ENCODE peak calls at places on chromosomes 13 and 19, in nine cellular contexts. P is fibroblast of lung; H is brain microvascular endothelial cell; F is naive thymus-derived CD4-positive, alpha-beta T cell; A is AG04450; D is transverse colon; E is CD8-positive, alpha-beta T cell; Z is H9; V is ovary. I is an unnamed sample.

GRCh38 chr13:30256713-30257432 is 50.5 kb downstream of the KATNAL1 start:
- DNase-seq in P (no peak), H (no peak), F (no peak), A (no peak), D (no peak), E (no peak), Z (no peak), V (no peak), I (no peak)

GRCh38 chr13:25478186-25478585 is 106.4 kb downstream of the ATP8A2 start:
- DNase-seq in P (peak), H (no peak), F (no peak), A (no peak), D (no peak), E (no peak), Z (no peak), V (no peak), I (no peak)

GRCh38 chr13:35672611-35673010 is 196.1 kb upstream of the MAB21L1 start:
- DNase-seq in P (peak), H (no peak), F (no peak), A (no peak), D (no peak), E (no peak), Z (no peak), V (no peak), I (no peak)

GRCh38 chr13:89455741-89456140 is 1784.6 kb downstream of the SLITRK5 start:
- DNase-seq in P (peak), H (no peak), F (no peak), A (no peak), D (no peak), E (no peak), Z (no peak), V (no peak), I (no peak)

GRCh38 chr13:20182231-20182846 is 10.4 kb downstream of the GJB2 start:
- DNase-seq in P (peak), H (peak), F (peak), A (peak), D (no peak), E (no peak), Z (peak), V (no peak), I (peak)

GRCh38 chr19:41430907-41431306 is 3.7 kb upstream of the B3GNT8 start:
- DNase-seq in P (no peak), H (no peak), F (no peak), A (no peak), D (no peak), E (no peak), Z (no peak), V (no peak), I (no peak)

GRCh38 chr19:58218899-58219298 is 9.8 kb upstream of the ZNF544 start:
- DNase-seq in P (no peak), H (no peak), F (peak), A (no peak), D (no peak), E (no peak), Z (peak), V (no peak), I (no peak)

GRCh38 chr13:73844986-73845385 is 289.2 kb downstream of the KLF12 start:
- DNase-seq in P (peak), H (no peak), F (no peak), A (no peak), D (no peak), E (no peak), Z (no peak), V (no peak), I (no peak)

GRCh38 chr19:8505680-8506401 is 3.4 kb upstream of the PRAM1 start:
- DNase-seq in P (peak), H (peak), F (peak), A (peak), D (peak), E (peak), Z (peak), V (peak), I (peak)

GRCh38 chr13:110064022-110064421 is 242.9 kb downstream of the COL4A1 start:
- DNase-seq in P (no peak), H (no peak), F (no peak), A (no peak), D (no peak), E (no peak), Z (no peak), V (no peak), I (no peak)

GRCh38 chr19:39082745-39083598 is 1.2 kb upstream of the ACP7 start:
- DNase-seq in P (no peak), H (no peak), F (no peak), A (no peak), D (no peak), E (no peak), Z (no peak), V (no peak), I (no peak)

GRCh38 chr13:97392020-97392419 is 41.9 kb upstream of the RAP2A start:
- DNase-seq in P (no peak), H (no peak), F (no peak), A (no peak), D (no peak), E (no peak), Z (no peak), V (no peak), I (no peak)

GRCh38 chr13:83621765-83622421 is 260.4 kb downstream of the SLITRK1 start:
- DNase-seq in P (no peak), H (no peak), F (no peak), A (no peak), D (no peak), E (no peak), Z (no peak), V (no peak), I (no peak)

GRCh38 chr13:90760639-90761038 is 586.8 kb upstream of the MIR17HG start:
- DNase-seq in P (no peak), H (no peak), F (no peak), A (no peak), D (no peak), E (no peak), Z (no peak), V (no peak), I (no peak)

GRCh38 chr13:66021846-66022245 is 1208.3 kb downstream of the PCDH9 start:
- DNase-seq in P (no peak), H (no peak), F (no peak), A (no peak), D (no peak), E (no peak), Z (no peak), V (no peak), I (no peak)

GRCh38 chr19:45166723-45167252 is 6.0 kb upstream of the NKPD1 start:
- DNase-seq in P (no peak), H (no peak), F (no peak), A (no peak), D (no peak), E (no peak), Z (peak), V (no peak), I (no peak)

GRCh38 chr19:20103091-20103501 is 25.3 kb downstream of the ZNF90 start:
- DNase-seq in P (no peak), H (no peak), F (no peak), A (no peak), D (no peak), E (no peak), Z (peak), V (no peak), I (no peak)

GRCh38 chr13:40558656-40559055 is 107.8 kb downstream of the FOXO1 start:
- DNase-seq in P (no peak), H (no peak), F (no peak), A (no peak), D (no peak), E (no peak), Z (no peak), V (no peak), I (no peak)

GRCh38 chr13:24042710-24043440 is 117.6 kb upstream of the SPATA13 start:
- DNase-seq in P (no peak), H (no peak), F (no peak), A (no peak), D (no peak), E (no peak), Z (no peak), V (no peak), I (no peak)

GRCh38 chr13:60448907-60449510 is 52.0 kb downstream of the TDRD3 start:
- DNase-seq in P (peak), H (peak), F (peak), A (peak), D (no peak), E (no peak), Z (no peak), V (no peak), I (peak)

GRCh38 chr13:20713751-20714150 is 10.3 kb downstream of the IL17D start:
- DNase-seq in P (peak), H (peak), F (no peak), A (no peak), D (no peak), E (no peak), Z (no peak), V (no peak), I (no peak)

GRCh38 chr13:77184455-77184854 is 142.4 kb downstream of the MYCBP2 start:
- DNase-seq in P (no peak), H (no peak), F (no peak), A (no peak), D (no peak), E (no peak), Z (no peak), V (no peak), I (no peak)

DNA sequence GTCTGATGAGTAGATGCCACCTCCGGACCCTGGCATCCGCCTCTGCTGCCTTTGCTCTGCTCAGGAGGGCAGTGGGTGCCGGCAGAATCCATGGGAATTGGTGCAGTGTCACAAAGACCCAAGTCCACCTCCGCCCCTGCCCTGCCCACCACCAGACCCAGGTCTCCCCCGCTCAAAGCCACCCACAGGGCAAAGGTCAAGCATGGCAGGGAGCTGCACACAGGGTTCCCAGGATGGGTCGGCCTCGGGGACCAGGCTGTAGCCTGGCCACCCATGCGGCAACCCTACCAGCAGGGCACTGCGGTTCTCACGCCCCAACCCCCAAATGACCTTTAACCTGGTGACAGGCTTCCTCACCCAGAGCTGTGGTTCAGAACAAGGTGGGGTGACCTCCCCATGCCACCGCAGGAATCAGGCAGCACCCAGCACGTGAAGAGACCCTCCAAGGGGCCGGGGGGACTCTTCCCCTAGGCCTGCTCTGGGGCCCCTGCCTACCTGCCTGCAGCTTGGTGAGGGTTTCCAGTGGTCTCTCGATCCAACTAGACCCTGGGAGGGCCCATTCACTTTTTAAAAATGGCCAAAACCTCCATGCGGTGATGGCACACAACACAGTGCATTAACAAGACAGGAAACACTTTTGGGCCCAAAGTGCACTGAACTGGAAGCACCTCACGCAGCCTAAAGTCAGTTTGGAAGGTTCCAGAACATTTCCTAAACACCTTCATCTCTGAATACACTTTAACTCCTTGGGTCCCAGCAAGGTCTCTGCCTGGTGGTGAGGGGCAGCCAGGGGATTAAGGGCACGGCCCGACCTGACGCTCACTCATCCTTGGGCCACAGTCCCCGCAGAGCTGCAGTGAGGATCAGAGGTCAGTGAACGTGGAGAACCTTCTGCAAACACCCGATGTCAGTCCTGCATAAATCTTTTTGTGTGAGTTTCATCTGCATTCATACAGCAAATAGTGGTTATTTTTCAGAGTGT is 11.0 kb downstream of the GAS6 start:
- DNase-seq in P (no peak), H (no peak), F (no peak), A (no peak), D (no peak), E (no peak), Z (peak), V (peak), I (no peak)
- H3K27ac ChIP-seq in P (peak), H (no peak), F (no peak), A (peak), D (no peak), E (no peak), Z (no peak), V (no peak), I (no peak)

GRCh38 chr13:52406629-52407028 is 657 bp upstream of the THSD1 start:
- DNase-seq in P (no peak), H (no peak), F (no peak), A (no peak), D (no peak), E (no peak), Z (no peak), V (no peak), I (no peak)

GRCh38 chr13:52411629-52412028 is 5.7 kb upstream of the THSD1 start:
- DNase-seq in P (peak), H (peak), F (no peak), A (peak), D (no peak), E (no peak), Z (no peak), V (no peak), I (no peak)

GRCh38 chr13:52414963-52415362 is 9.0 kb upstream of the THSD1 start:
- DNase-seq in P (peak), H (peak), F (no peak), A (no peak), D (no peak), E (no peak), Z (no peak), V (no peak), I (no peak)

GRCh38 chr13:52414051-52414450 is 8.1 kb upstream of the THSD1 start:
- DNase-seq in P (no peak), H (no peak), F (no peak), A (no peak), D (no peak), E (no peak), Z (no peak), V (no peak), I (no peak)

GRCh38 chr13:52412128-52412527 is 6.2 kb upstream of the THSD1 start:
- DNase-seq in P (no peak), H (no peak), F (no peak), A (no peak), D (no peak), E (no peak), Z (no peak), V (no peak), I (no peak)
- H3K27ac ChIP-seq in P (peak), H (no peak), F (no peak), A (peak), D (no peak), E (no peak), Z (no peak), V (no peak), I (no peak)

GRCh38 chr13:46893820-46894533 is 2.9 kb downstream of the HTR2A start:
- DNase-seq in P (peak), H (peak), F (peak), A (no peak), D (peak), E (peak), Z (peak), V (peak), I (peak)
- H3K27ac ChIP-seq in P (no peak), H (no peak), F (no peak), A (no peak), D (peak), E (no peak), Z (no peak), V (no peak), I (no peak)

GRCh38 chr19:14659886-14660489 is 14.7 kb downstream of the ADGRE3 start:
- DNase-seq in P (no peak), H (no peak), F (no peak), A (no peak), D (no peak), E (no peak), Z (no peak), V (no peak), I (no peak)
- H3K27ac ChIP-seq in P (no peak), H (no peak), F (no peak), A (no peak), D (no peak), E (no peak), Z (no peak), V (no peak), I (no peak)

GRCh38 chr13:107994137-107994536 is 221.2 kb downstream of the LIG4 start:
- DNase-seq in P (no peak), H (no peak), F (no peak), A (no peak), D (no peak), E (no peak), Z (no peak), V (no peak), I (no peak)

GRCh38 chr13:107993239-107993948 is 221.9 kb downstream of the LIG4 start:
- DNase-seq in P (peak), H (no peak), F (no peak), A (no peak), D (no peak), E (no peak), Z (no peak), V (no peak), I (no peak)

GRCh38 chr13:107992542-107992941 is 222.8 kb downstream of the LIG4 start:
- DNase-seq in P (no peak), H (no peak), F (no peak), A (no peak), D (no peak), E (no peak), Z (no peak), V (no peak), I (no peak)
- H3K27ac ChIP-seq in P (no peak), H (no peak), F (no peak), A (no peak), D (no peak), E (no peak), Z (no peak), V (no peak), I (no peak)

GRCh38 chr19:5436101-5436947 is 18.9 kb upstream of the ZNRF4 start:
- DNase-seq in P (peak), H (peak), F (no peak), A (peak), D (no peak), E (no peak), Z (peak), V (no peak), I (peak)
- H3K27ac ChIP-seq in P (no peak), H (no peak), F (no peak), A (peak), D (no peak), E (no peak), Z (no peak), V (no peak), I (no peak)

GRCh38 chr13:79987761-79988160 is 353.2 kb downstream of the SPRY2 start:
- DNase-seq in P (no peak), H (no peak), F (no peak), A (no peak), D (no peak), E (no peak), Z (no peak), V (no peak), I (no peak)

GRCh38 chr13:79990048-79990447 is 350.9 kb downstream of the SPRY2 start:
- DNase-seq in P (peak), H (no peak), F (no peak), A (no peak), D (no peak), E (no peak), Z (no peak), V (no peak), I (no peak)

GRCh38 chr13:79989251-79989661 is 351.7 kb downstream of the SPRY2 start:
- DNase-seq in P (peak), H (no peak), F (no peak), A (no peak), D (peak), E (no peak), Z (no peak), V (no peak), I (no peak)

GRCh38 chr13:79987323-79987722 is 353.6 kb downstream of the SPRY2 start:
- DNase-seq in P (no peak), H (no peak), F (no peak), A (no peak), D (no peak), E (no peak), Z (no peak), V (no peak), I (no peak)

GRCh38 chr13:79988573-79988972 is 352.4 kb downstream of the SPRY2 start:
- DNase-seq in P (peak), H (peak), F (no peak), A (no peak), D (peak), E (no peak), Z (no peak), V (no peak), I (no peak)
- H3K27ac ChIP-seq in P (peak), H (no peak), F (no peak), A (no peak), D (peak), E (no peak), Z (no peak), V (no peak), I (no peak)

GRCh38 chr19:33436360-33437345 is 63.1 kb downstream of the CEBPG start:
- DNase-seq in P (no peak), H (no peak), F (no peak), A (no peak), D (no peak), E (no peak), Z (no peak), V (peak), I (no peak)
- H3K27ac ChIP-seq in P (no peak), H (no peak), F (no peak), A (no peak), D (no peak), E (no peak), Z (no peak), V (no peak), I (no peak)

GRCh38 chr13:44380404-44381165 is 7.0 kb downstream of the SERP2 start:
- DNase-seq in P (peak), H (peak), F (no peak), A (no peak), D (no peak), E (no peak), Z (no peak), V (no peak), I (no peak)
- H3K27ac ChIP-seq in P (no peak), H (no peak), F (no peak), A (no peak), D (peak), E (no peak), Z (no peak), V (no peak), I (no peak)